ENCODE peak calls at places on chromosomes 4 and X, in ten cellular contexts. L is HCEC 1CT; E is lower leg skin; C is mammary epithelial cell; U is progenitor cell of endocrine pancreas; R is HCT116; S is stimulated activated CD4-positive, alpha-beta T cell treated with anti-CD3 and anti-CD28 coated beads, TNF-alpha, amount 100 ng/mL, for 4 hours; D is NCI-H1436; P is activated T-cell treated with anti-CD3 and anti-CD28 coated beads, Interleukin-2, amount 50 U/mL, for 4 hours; N is ELR. W is an unnamed sample.

GRCh38 chrX:117973175-117974075 is 143.2 kb downstream of the KLHL13 start:
- DNase-seq in L (no peak), E (no peak), C (peak; percentile 48), U (no peak), R (no peak), S (no peak), D (peak; percentile 38), P (no peak), N (no peak), W (no peak)

GRCh38 chrX:19655032-19655431 is 139.7 kb upstream of the MAP3K15 start:
- DNase-seq in L (no peak), E (no peak), C (no peak), U (no peak), R (no peak), S (no peak), D (no peak), P (no peak), N (no peak), W (no peak)

GRCh38 chr4:56099378-56099786 is 150.6 kb downstream of the CEP135 start:
- DNase-seq in L (no peak), E (no peak), C (peak; percentile 43), U (no peak), R (no peak), S (no peak), D (no peak), P (no peak), N (no peak), W (peak; percentile 70)

GRCh38 chrX:119880076-119880475 is 8.4 kb downstream of the NDUFA1 start:
- DNase-seq in L (no peak), E (no peak), C (no peak), U (no peak), R (no peak), S (no peak), D (no peak), P (no peak), N (no peak), W (no peak)

GRCh38 chr4:148469938-148470337 is 27.7 kb upstream of the NR3C2 start:
- DNase-seq in L (no peak), E (no peak), C (no peak), U (no peak), R (no peak), S (no peak), D (no peak), P (no peak), N (no peak), W (no peak)

GRCh38 chr4:88963817-88964216 is 93.2 kb downstream of the FAM13A start:
- DNase-seq in L (peak; percentile 52), E (peak; percentile 74), C (peak; percentile 77), U (no peak), R (no peak), S (no peak), D (peak; percentile 39), P (no peak), N (peak; percentile 56), W (no peak)

GRCh38 chr4:48902266-48902665 is 4.3 kb downstream of the OCIAD2 start:
- DNase-seq in L (peak; percentile 12), E (no peak), C (peak; percentile 48), U (no peak), R (no peak), S (no peak), D (no peak), P (no peak), N (peak; percentile 41), W (no peak)

GRCh38 chrX:47751670-47752069 is 85.0 kb upstream of the ZNF81 start:
- DNase-seq in L (peak; percentile 2), E (no peak), C (peak; percentile 26), U (no peak), R (peak; percentile 13), S (no peak), D (no peak), P (peak; percentile 10), N (peak; percentile 41), W (no peak)

GRCh38 chr4:110610940-110611785 is 11.7 kb downstream of the PITX2 start:
- DNase-seq in L (no peak), E (no peak), C (no peak), U (no peak), R (no peak), S (no peak), D (no peak), P (no peak), N (no peak), W (no peak)

GRCh38 chr4:95249402-95250043 is 299.2 kb downstream of the UNC5C start:
- DNase-seq in L (no peak), E (no peak), C (no peak), U (no peak), R (no peak), S (no peak), D (no peak), P (no peak), N (no peak), W (no peak)

GRCh38 chr4:40003986-40004385 is 26.3 kb upstream of the PDS5A start:
- DNase-seq in L (peak; percentile 80), E (no peak), C (peak; percentile 27), U (no peak), R (no peak), S (no peak), D (no peak), P (no peak), N (peak; percentile 50), W (peak; percentile 25)

GRCh38 chrX:72273718-72274117 is 3.3 kb downstream of the RPS4X start:
- DNase-seq in L (no peak), E (no peak), C (peak; percentile 37), U (no peak), R (no peak), S (no peak), D (no peak), P (no peak), N (peak; percentile 46), W (no peak)

GRCh38 chr4:173074501-173074946 is 94.1 kb upstream of the GALNT7 start:
- DNase-seq in L (peak; percentile 84), E (no peak), C (peak; percentile 95), U (no peak), R (peak; percentile 4), S (no peak), D (no peak), P (no peak), N (peak; percentile 61), W (no peak)

GRCh38 chr4:138576684-138577083 is 334.5 kb upstream of the SLC7A11 start:
- DNase-seq in L (peak; percentile 9), E (no peak), C (peak; percentile 27), U (no peak), R (peak; percentile 64), S (no peak), D (no peak), P (no peak), N (peak; percentile 61), W (no peak)

GRCh38 chr4:102169345-102169744 is 175.9 kb downstream of the SLC39A8 start:
- DNase-seq in L (no peak), E (no peak), C (no peak), U (no peak), R (no peak), S (no peak), D (peak; percentile 63), P (no peak), N (no peak), W (peak; percentile 17)

GRCh38 chr4:119206178-119206577 is 6.3 kb upstream of the USP53 start:
- DNase-seq in L (no peak), E (no peak), C (no peak), U (no peak), R (no peak), S (no peak), D (no peak), P (no peak), N (no peak), W (no peak)

GRCh38 chrX:123731258-123731986 is 1.4 kb downstream of the THOC2 start:
- DNase-seq in L (peak; percentile 10), E (no peak), C (no peak), U (no peak), R (no peak), S (no peak), D (no peak), P (no peak), N (peak; percentile 46), W (peak; percentile 8)

GRCh38 chr4:76821661-76822060 is 76.3 kb downstream of the SOWAHB start:
- DNase-seq in L (peak; percentile 3), E (no peak), C (no peak), U (no peak), R (no peak), S (no peak), D (no peak), P (no peak), N (no peak), W (no peak)

GRCh38 chr4:54077812-54078211 is 13.4 kb upstream of the CHIC2 start:
- DNase-seq in L (peak; percentile 40), E (no peak), C (peak; percentile 76), U (no peak), R (no peak), S (no peak), D (no peak), P (no peak), N (peak; percentile 70), W (no peak)

GRCh38 chrX:129599499-129599898 is 55.3 kb downstream of the APLN start:
- DNase-seq in L (no peak), E (no peak), C (peak; percentile 79), U (no peak), R (no peak), S (no peak), D (no peak), P (no peak), N (no peak), W (no peak)

GRCh38 chr4:33746979-33747378 is 2497.3 kb downstream of the ARAP2 start:
- DNase-seq in L (no peak), E (no peak), C (peak; percentile 21), U (no peak), R (no peak), S (no peak), D (no peak), P (no peak), N (no peak), W (no peak)

GRCh38 chr4:140943887-140944515 is 187.8 kb upstream of the TBC1D9 start:
- DNase-seq in L (peak; percentile 15), E (no peak), C (no peak), U (no peak), R (no peak), S (no peak), D (no peak), P (no peak), N (no peak), W (no peak)

GRCh38 chr4:124854968-124855367 is 142.4 kb upstream of the ANKRD50 start:
- DNase-seq in L (peak; percentile 1), E (no peak), C (peak; percentile 32), U (no peak), R (no peak), S (no peak), D (no peak), P (no peak), N (peak; percentile 2), W (no peak)

W was measured in putamen.